ENCODE peak calls at places on chromosomes 13 and 19, in eight cellular contexts. J is stomach, L is A673, Z is mammary epithelial cell, S is right lobe of liver, N is IMR-90, A is tibial nerve, C is thoracic aorta. W is an unnamed sample.

GRCh38 chr19:4717191-4717965 is 6.3 kb downstream of the DPP9 start:
- DNase-seq in C (no peak), N (peak), L (peak), A (peak), S (peak), Z (peak), J (no peak), W (no peak)

GRCh38 chr13:60146491-60146890 is 17.2 kb downstream of the DIAPH3 start:
- DNase-seq in A (no peak), S (no peak), N (peak), L (no peak), C (no peak), J (no peak), Z (no peak), W (no peak)

GRCh38 chr19:4909897-4910593 is 744 bp downstream of the UHRF1 start:
- DNase-seq in N (peak), S (peak), A (peak), Z (peak), C (peak), J (peak), L (peak), W (peak)

GRCh38 chr13:27131202-27131623 is 40.4 kb downstream of the USP12 start:
- DNase-seq in S (peak), C (no peak), A (no peak), Z (peak), L (no peak), N (peak), J (no peak), W (peak)

GRCh38 chr13:70905035-70905434 is 796.8 kb upstream of the KLHL1 start:
- DNase-seq in A (no peak), S (no peak), Z (no peak), L (no peak), J (no peak), N (no peak), C (no peak), W (no peak)

GRCh38 chr19:2477141-2477710 is 1.3 kb downstream of the GADD45B start:
- DNase-seq in Z (peak), S (peak), N (peak), A (no peak), J (peak), C (no peak), L (no peak), W (peak)

GRCh38 chr19:54464624-54465266 is 1.2 kb upstream of the LENG9 start:
- DNase-seq in A (peak), L (peak), S (peak), Z (peak), N (peak), J (peak), C (peak), W (peak)

GRCh38 chr13:44508562-44509062 is 67.5 kb downstream of the TSC22D1 start:
- DNase-seq in N (no peak), Z (no peak), C (no peak), L (no peak), S (no peak), J (no peak), A (no peak), W (no peak)

GRCh38 chr19:45376045-45376724 is 5.8 kb upstream of the ERCC2 start:
- DNase-seq in J (no peak), Z (peak), L (peak), N (peak), C (no peak), S (no peak), A (no peak), W (peak)

GRCh38 chr19:5775668-5776309 is 8.8 kb downstream of the PRR22 start:
- DNase-seq in Z (peak), J (no peak), A (no peak), L (peak), S (no peak), N (peak), C (no peak), W (no peak)

GRCh38 chr19:44847144-44848035 is 1.3 kb downstream of the NECTIN2 start:
- DNase-seq in A (peak), S (peak), J (peak), C (no peak), L (peak), Z (peak), N (peak), W (peak)

GRCh38 chr19:8174706-8175105 is 25.3 kb upstream of the FBN3 start:
- DNase-seq in N (peak), Z (peak), S (no peak), L (no peak), A (no peak), J (no peak), C (no peak), W (no peak)

GRCh38 chr19:10567696-10568443 is 909 bp downstream of the CDKN2D start:
- DNase-seq in Z (no peak), C (no peak), A (no peak), L (peak), S (no peak), N (no peak), J (no peak), W (no peak)

GRCh38 chr19:6616011-6616410 is 25.1 kb upstream of the CD70 start:
- DNase-seq in L (no peak), A (no peak), C (no peak), J (no peak), N (no peak), Z (peak), S (no peak), W (no peak)

GRCh38 chr19:40576181-40576584 is 490 bp upstream of the SHKBP1 start:
- DNase-seq in L (no peak), J (no peak), A (no peak), C (no peak), N (no peak), S (no peak), Z (no peak), W (no peak)

GRCh38 chr19:40623403-40624239 is 22.5 kb downstream of the LTBP4 start:
- DNase-seq in J (no peak), A (no peak), S (peak), N (peak), L (peak), C (no peak), Z (no peak), W (no peak)

GRCh38 chr13:101144808-101145419 is 271.4 kb downstream of the NALCN start:
- DNase-seq in N (peak), J (no peak), C (no peak), S (no peak), A (no peak), L (peak), Z (peak), W (no peak)

GRCh38 chr19:53012006-53012405 is 1.7 kb upstream of the ERVV-1 start:
- DNase-seq in J (no peak), L (no peak), C (no peak), S (no peak), A (no peak), N (no peak), Z (no peak), W (no peak)

GRCh38 chr19:31074751-31075150 is 274.5 kb downstream of the TSHZ3 start:
- DNase-seq in L (no peak), C (no peak), N (no peak), S (no peak), A (no peak), Z (no peak), J (no peak), W (no peak)

GRCh38 chr19:41995959-41996797 is 2.1 kb upstream of the ATP1A3 start:
- DNase-seq in A (no peak), J (no peak), C (no peak), S (no peak), Z (no peak), L (peak), N (no peak), W (no peak)

GRCh38 chr19:7912144-7912696 is 2.4 kb upstream of the TGFBR3L start:
- DNase-seq in Z (no peak), S (no peak), L (no peak), N (no peak), A (no peak), J (no peak), C (no peak), W (peak)

GRCh38 chr13:102798653-102799543 is at the start of the genes BIVM and POGLUT2:
- DNase-seq in N (peak), Z (peak), C (peak), J (peak), A (peak), S (peak), L (peak), W (peak)

GRCh38 chr13:30755678-30756077 is 20.3 kb downstream of the ALOX5AP start:
- DNase-seq in J (no peak), A (no peak), L (no peak), C (no peak), Z (no peak), N (no peak), S (no peak), W (no peak)

GRCh38 chr13:109857803-109858202 is 71.4 kb upstream of the IRS2 start:
- DNase-seq in J (no peak), A (no peak), S (no peak), Z (no peak), C (no peak), N (no peak), L (no peak), W (no peak)

GRCh38 chr13:55160911-55161310 is 1979.8 kb upstream of the PRR20A start:
- DNase-seq in Z (no peak), N (no peak), J (no peak), S (no peak), A (no peak), C (no peak), L (no peak), W (no peak)

GRCh38 chr13:110157718-110158117 is 149.2 kb downstream of the COL4A1 start:
- DNase-seq in A (no peak), N (no peak), C (no peak), J (no peak), S (no peak), L (no peak), Z (no peak), W (no peak)

GRCh38 chr13:84080748-84081530 is 198.7 kb upstream of the SLITRK1 start:
- DNase-seq in C (no peak), J (no peak), L (no peak), N (no peak), S (no peak), Z (no peak), A (no peak), W (no peak)

GRCh38 chr19:13576726-13577125 is 70.4 kb upstream of the CACNA1A start:
- DNase-seq in L (no peak), C (no peak), A (no peak), Z (no peak), S (no peak), N (no peak), J (no peak), W (no peak)

GRCh38 chr19:13573268-13573667 is 67.0 kb upstream of the CACNA1A start:
- DNase-seq in J (no peak), A (no peak), Z (no peak), S (no peak), N (no peak), C (no peak), L (no peak), W (no peak)

GRCh38 chr19:13579388-13580060 is 73.2 kb upstream of the CACNA1A start:
- DNase-seq in L (no peak), N (peak), S (no peak), C (no peak), J (no peak), Z (no peak), A (no peak), W (no peak)

DNA sequence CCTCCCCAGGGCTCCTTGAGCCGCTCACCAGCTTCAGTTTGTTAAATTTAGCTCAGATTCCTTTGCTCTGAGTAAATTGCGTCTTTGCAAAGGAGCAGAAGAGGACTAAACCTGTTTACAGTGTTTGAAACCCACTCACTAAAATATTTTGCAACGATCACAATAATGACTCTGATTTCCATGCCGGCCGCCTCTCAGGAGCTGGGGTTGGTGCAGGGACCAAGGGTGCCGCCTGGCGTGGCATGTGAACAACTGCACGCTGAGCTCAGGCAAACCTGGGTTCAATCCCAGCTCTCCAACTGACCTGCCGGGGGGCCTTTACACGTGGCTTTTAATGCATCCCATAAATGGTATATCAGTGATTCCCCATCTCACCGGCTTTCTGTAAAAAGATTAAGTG is 68.7 kb upstream of the CACNA1A start:
- DNase-seq in A (no peak), Z (no peak), J (no peak), N (peak), S (no peak), L (no peak), C (no peak), W (no peak)
- TF ChIP-seq CTCF in A (peak), Z (no peak), J (no peak), N (peak), S (no peak), L (no peak), C (no peak), W (no peak)

GRCh38 chr19:57914517-57914916 is 1.9 kb downstream of the ZNF417 start:
- DNase-seq in Z (no peak), J (no peak), A (no peak), N (no peak), S (no peak), C (no peak), L (no peak), W (no peak)
- H3K4me3 ChIP-seq in Z (no peak), J (no peak), A (no peak), N (no peak), S (peak), C (no peak), L (no peak), W (no peak)

GRCh38 chr13:104297075-104297474 is 1230.9 kb upstream of the SLC10A2 start:
- DNase-seq in Z (no peak), S (no peak), A (no peak), C (no peak), N (no peak), J (no peak), L (no peak), W (no peak)

GRCh38 chr13:104295537-104295936 is 1229.3 kb upstream of the SLC10A2 start:
- DNase-seq in L (no peak), J (no peak), N (no peak), C (no peak), Z (no peak), S (no peak), A (no peak), W (no peak)

GRCh38 chr13:104301216-104301975 is 1235.2 kb upstream of the SLC10A2 start:
- DNase-seq in S (no peak), L (no peak), C (no peak), Z (no peak), N (peak), J (no peak), A (no peak), W (no peak)

GRCh38 chr13:104296301-104296700 is 1230.1 kb upstream of the SLC10A2 start:
- DNase-seq in A (no peak), N (no peak), L (no peak), S (no peak), C (no peak), J (no peak), Z (no peak), W (no peak)
- H3K27ac ChIP-seq in A (no peak), N (no peak), L (no peak), S (no peak), C (no peak), J (no peak), Z (no peak), W (no peak)

GRCh38 chr19:34677386-34678084 is at the start of gene ZNF302:
- DNase-seq in Z (peak), C (peak), L (peak), S (peak), N (peak), J (peak), A (peak), W (peak)
- TF ChIP-seq CTCF in Z (no peak), C (no peak), L (no peak), S (no peak), N (no peak), J (no peak), A (no peak), W (no peak)

GRCh38 chr19:38378866-38379265 is 4.5 kb downstream of the PSMD8 start:
- DNase-seq in J (no peak), Z (no peak), S (no peak), C (no peak), A (no peak), L (no peak), N (peak), W (no peak)
- H3K4me3 ChIP-seq in J (no peak), Z (no peak), S (no peak), C (no peak), A (no peak), L (no peak), N (no peak), W (no peak)

GRCh38 chr19:50331187-50332013 is 2.2 kb upstream of the KCNC3 start:
- DNase-seq in A (no peak), J (no peak), Z (no peak), S (no peak), N (no peak), C (no peak), L (no peak), W (peak)
- H3K27ac ChIP-seq in A (peak), J (peak), Z (no peak), S (no peak), N (no peak), C (no peak), L (no peak), W (peak)